ENCODE peak calls at places on chromosomes 12 and 14, in four cellular contexts. One of them, this sample, is unnamed.
A peak's percentile ranks its signal among the peaks of the same experiment; 100 is the strongest.

GRCh38 chr14:61531741-61532505 is 163.4 kb upstream of the HIF1A start:
- DNase-seq in mesendoderm: no peak
- DNase-seq in IMR-90: peak; percentile 19
- DNase-seq in CD4-positive, alpha-beta T cell: no peak
- DNase-seq in this sample: no peak

GRCh38 chr12:6758511-6758910 is 5.6 kb upstream of the MLF2 start:
- DNase-seq in CD4-positive, alpha-beta T cell: no peak
- DNase-seq in IMR-90: no peak
- DNase-seq in mesendoderm: peak; percentile 39
- DNase-seq in this sample: no peak

GRCh38 chr12:63013302-63013701 is 78.4 kb upstream of the PPM1H start:
- DNase-seq in IMR-90: no peak
- DNase-seq in CD4-positive, alpha-beta T cell: no peak
- DNase-seq in mesendoderm: no peak
- DNase-seq in this sample: no peak

GRCh38 chr14:53167602-53168328 is 14.6 kb upstream of the DDHD1 start:
- DNase-seq in CD4-positive, alpha-beta T cell: no peak
- DNase-seq in IMR-90: peak; percentile 32
- DNase-seq in mesendoderm: no peak
- DNase-seq in this sample: no peak

GRCh38 chr12:76563061-76563460 is 3.5 kb upstream of the OSBPL8 start:
- DNase-seq in mesendoderm: no peak
- DNase-seq in CD4-positive, alpha-beta T cell: no peak
- DNase-seq in IMR-90: no peak
- DNase-seq in this sample: no peak

GRCh38 chr12:25997401-25997973 is 39.0 kb downstream of the RASSF8 start:
- DNase-seq in CD4-positive, alpha-beta T cell: no peak
- DNase-seq in mesendoderm: peak; percentile 96
- DNase-seq in IMR-90: peak; percentile 93
- DNase-seq in this sample: peak; percentile 96

GRCh38 chr12:68345763-68346162 is 13.6 kb upstream of the MDM1 start:
- DNase-seq in mesendoderm: no peak
- DNase-seq in CD4-positive, alpha-beta T cell: no peak
- DNase-seq in IMR-90: no peak
- DNase-seq in this sample: no peak

GRCh38 chr12:53703746-53704145 is 23.5 kb downstream of the CALCOCO1 start:
- DNase-seq in CD4-positive, alpha-beta T cell: no peak
- DNase-seq in mesendoderm: no peak
- DNase-seq in IMR-90: peak; percentile 64
- DNase-seq in this sample: peak; percentile 50

GRCh38 chr12:71186571-71187288 is 28.9 kb upstream of the TSPAN8 start:
- DNase-seq in IMR-90: no peak
- DNase-seq in mesendoderm: no peak
- DNase-seq in CD4-positive, alpha-beta T cell: no peak
- DNase-seq in this sample: no peak

GRCh38 chr12:88207921-88208640 is 66.0 kb downstream of the TMTC3 start:
- DNase-seq in IMR-90: peak; percentile 79
- DNase-seq in mesendoderm: no peak
- DNase-seq in CD4-positive, alpha-beta T cell: no peak
- DNase-seq in this sample: peak; percentile 28

GRCh38 chr14:23364604-23365352 is at the start of gene EFS:
- DNase-seq in mesendoderm: peak; percentile 90
- DNase-seq in IMR-90: peak; percentile 18
- DNase-seq in CD4-positive, alpha-beta T cell: no peak
- DNase-seq in this sample: peak; percentile 9

GRCh38 chr12:62703011-62703380 is 232.0 kb downstream of the PPM1H start:
- DNase-seq in IMR-90: peak; percentile 83
- DNase-seq in mesendoderm: peak; percentile 75
- DNase-seq in CD4-positive, alpha-beta T cell: no peak
- DNase-seq in this sample: peak; percentile 77

GRCh38 chr12:92356405-92356804 is 210.8 kb upstream of the BTG1 start:
- DNase-seq in CD4-positive, alpha-beta T cell: no peak
- DNase-seq in mesendoderm: no peak
- DNase-seq in IMR-90: no peak
- DNase-seq in this sample: no peak

GRCh38 chr14:37045340-37046061 is 126.9 kb downstream of the SLC25A21 start:
- DNase-seq in CD4-positive, alpha-beta T cell: no peak
- DNase-seq in IMR-90: no peak
- DNase-seq in mesendoderm: no peak
- DNase-seq in this sample: no peak

GRCh38 chr14:58465425-58465824 is 37.9 kb downstream of the KIAA0586 start:
- DNase-seq in IMR-90: peak; percentile 70
- DNase-seq in CD4-positive, alpha-beta T cell: no peak
- DNase-seq in mesendoderm: no peak
- DNase-seq in this sample: peak; percentile 35

GRCh38 chr14:97387252-97387882 is 590.2 kb downstream of the VRK1 start:
- DNase-seq in mesendoderm: no peak
- DNase-seq in IMR-90: no peak
- DNase-seq in CD4-positive, alpha-beta T cell: no peak
- DNase-seq in this sample: no peak

GRCh38 chr14:23942587-23942986 is 11.0 kb upstream of the DHRS4 start:
- DNase-seq in mesendoderm: no peak
- DNase-seq in CD4-positive, alpha-beta T cell: no peak
- DNase-seq in IMR-90: no peak
- DNase-seq in this sample: no peak

GRCh38 chr14:71163842-71164500 is 256.7 kb downstream of the PCNX1 start:
- DNase-seq in IMR-90: no peak
- DNase-seq in mesendoderm: no peak
- DNase-seq in CD4-positive, alpha-beta T cell: no peak
- DNase-seq in this sample: no peak

GRCh38 chr12:118841588-118841987 is 139.8 kb upstream of the SRRM4 start:
- DNase-seq in CD4-positive, alpha-beta T cell: no peak
- DNase-seq in IMR-90: no peak
- DNase-seq in mesendoderm: no peak
- DNase-seq in this sample: no peak

GRCh38 chr14:68971411-68972035 is 7.6 kb downstream of the ACTN1 start:
- DNase-seq in IMR-90: no peak
- DNase-seq in CD4-positive, alpha-beta T cell: no peak
- DNase-seq in mesendoderm: no peak
- DNase-seq in this sample: peak; percentile 1

GRCh38 chr14:26595922-26596721 is 1.7 kb downstream of the NOVA1 start:
- DNase-seq in IMR-90: no peak
- DNase-seq in mesendoderm: peak; percentile 6
- DNase-seq in CD4-positive, alpha-beta T cell: no peak
- DNase-seq in this sample: peak; percentile 16

GRCh38 chr14:61063461-61063860 is 82.4 kb downstream of the SLC38A6 start:
- DNase-seq in IMR-90: no peak
- DNase-seq in mesendoderm: no peak
- DNase-seq in CD4-positive, alpha-beta T cell: no peak
- DNase-seq in this sample: no peak

GRCh38 chr12:51190820-51191219 is 17.9 kb upstream of the TFCP2 start:
- DNase-seq in IMR-90: no peak
- DNase-seq in mesendoderm: no peak
- DNase-seq in CD4-positive, alpha-beta T cell: no peak
- DNase-seq in this sample: no peak

GRCh38 chr12:107322063-107322462 is 228.7 kb upstream of the CRY1 start:
- DNase-seq in CD4-positive, alpha-beta T cell: no peak
- DNase-seq in IMR-90: no peak
- DNase-seq in mesendoderm: no peak
- DNase-seq in this sample: no peak

GRCh38 chr12:121911824-121912585 is 6.4 kb upstream of the CFAP251 start:
- DNase-seq in CD4-positive, alpha-beta T cell: no peak
- DNase-seq in IMR-90: no peak
- DNase-seq in mesendoderm: no peak
- DNase-seq in this sample: no peak

GRCh38 chr12:63206908-63207307 is 55.9 kb upstream of the AVPR1A start:
- DNase-seq in IMR-90: no peak
- DNase-seq in mesendoderm: no peak
- DNase-seq in CD4-positive, alpha-beta T cell: no peak
- DNase-seq in this sample: no peak

GRCh38 chr14:71472281-71472960 is 459.8 kb upstream of the RGS6 start:
- DNase-seq in IMR-90: peak; percentile 21
- DNase-seq in mesendoderm: no peak
- DNase-seq in CD4-positive, alpha-beta T cell: no peak
- DNase-seq in this sample: no peak

GRCh38 chr12:121915841-121916321 is 2.5 kb upstream of the CFAP251 start:
- DNase-seq in CD4-positive, alpha-beta T cell: no peak
- DNase-seq in mesendoderm: no peak
- DNase-seq in IMR-90: peak; percentile 68
- DNase-seq in this sample: no peak